ENCODE peak calls at places on chromosomes 4 and X, in five cellular contexts. D is K562, H is HepG2, N is GM12878, C is H1. K is an unnamed sample.

GRCh38 chr4:122806981-122807679 is 19.5 kb upstream of the FGF2 start:
- DNase-seq in D (peak), H (no peak), N (no peak), C (no peak), K (no peak)

GRCh38 chr4:23720556-23720955 is 169.3 kb downstream of the PPARGC1A start:
- DNase-seq in D (no peak), H (no peak), N (no peak), C (no peak), K (no peak)

GRCh38 chrX:107710617-107711391 is 64.8 kb downstream of the TSC22D3 start:
- DNase-seq in D (peak), H (peak), N (peak), C (no peak), K (peak)

GRCh38 chr4:116400480-116400879 is 684.9 kb downstream of the TRAM1L1 start:
- DNase-seq in D (peak), H (no peak), N (no peak), C (no peak), K (no peak)

GRCh38 chr4:1171306-1172227 is 816 bp downstream of the SPON2 start:
- DNase-seq in D (no peak), H (no peak), N (no peak), C (peak), K (no peak)

GRCh38 chrX:153816821-153817220 is 13.5 kb downstream of the PDZD4 start:
- DNase-seq in D (peak), H (no peak), N (no peak), C (no peak), K (no peak)

GRCh38 chrX:72247206-72247944 is 8.5 kb upstream of the ERCC6L start:
- DNase-seq in D (peak), H (peak), N (no peak), C (no peak), K (no peak)

GRCh38 chrX:112877771-112878173 is 37.1 kb upstream of the AMOT start:
- DNase-seq in D (no peak), H (no peak), N (no peak), C (no peak), K (no peak)

GRCh38 chr4:157023941-157024340 is 52.0 kb upstream of the GLRB start:
- DNase-seq in D (no peak), H (no peak), N (no peak), C (no peak), K (no peak)

GRCh38 chr4:170700064-170700463 is 610.3 kb upstream of the AADAT start:
- DNase-seq in D (no peak), H (no peak), N (no peak), C (no peak), K (no peak)

GRCh38 chr4:148041606-148042324 is 309.9 kb downstream of the ARHGAP10 start:
- DNase-seq in D (no peak), H (no peak), N (no peak), C (no peak), K (no peak)

GRCh38 chrX:149504226-149504914 is 736 bp downstream of the IDS start:
- DNase-seq in D (peak), H (no peak), N (no peak), C (peak), K (peak)

GRCh38 chr4:152360045-152360410 is 175.9 kb downstream of the FBXW7 start:
- DNase-seq in D (no peak), H (no peak), N (no peak), C (no peak), K (no peak)

GRCh38 chr4:40845136-40845910 is 95.6 kb downstream of the NSUN7 start:
- DNase-seq in D (no peak), H (no peak), N (no peak), C (no peak), K (no peak)

GRCh38 chr4:113292371-113293042 is 243.1 kb downstream of the ANK2 start:
- DNase-seq in D (no peak), H (no peak), N (no peak), C (peak), K (no peak)

GRCh38 chr4:7068883-7069282 is 1.0 kb upstream of the GRPEL1 start:
- DNase-seq in D (peak), H (no peak), N (no peak), C (peak), K (no peak)

GRCh38 chrX:17590892-17591740 is 146.2 kb upstream of the SCML1 start:
- DNase-seq in D (peak), H (peak), N (no peak), C (peak), K (peak)

GRCh38 chrX:30635630-30636029 is 17.6 kb upstream of the GK start:
- DNase-seq in D (peak), H (no peak), N (no peak), C (no peak), K (no peak)

GRCh38 chr4:3821580-3822229 is 55.5 kb downstream of the ADRA2C start:
- DNase-seq in D (no peak), H (no peak), N (no peak), C (no peak), K (no peak)

GRCh38 chr4:47218631-47219030 is 187.3 kb downstream of the GABRB1 start:
- DNase-seq in D (no peak), H (no peak), N (no peak), C (no peak), K (no peak)

GRCh38 chr4:87032884-87033533 is 98.2 kb downstream of the AFF1 start:
- DNase-seq in D (no peak), H (peak), N (no peak), C (no peak), K (no peak)

GRCh38 chrX:104183685-104184084 is 17.4 kb downstream of the FAM199X start:
- DNase-seq in D (no peak), H (no peak), N (no peak), C (no peak), K (no peak)

GRCh38 chr4:29972121-29972520 is 748.0 kb upstream of the PCDH7 start:
- DNase-seq in D (no peak), H (no peak), N (no peak), C (no peak), K (no peak)

GRCh38 chrX:41381685-41382084 is 47.7 kb downstream of the DDX3X start:
- DNase-seq in D (peak), H (peak), N (no peak), C (no peak), K (peak)

GRCh38 chr4:163595590-163595989 is 101.1 kb downstream of the TMA16 start:
- DNase-seq in D (no peak), H (no peak), N (no peak), C (no peak), K (no peak)

GRCh38 chrX:23389196-23389792 is 54.6 kb downstream of the PTCHD1 start:
- DNase-seq in D (no peak), H (no peak), N (no peak), C (no peak), K (no peak)

GRCh38 chrX:74450803-74451449 is 29.6 kb downstream of the SLC16A2 start:
- DNase-seq in D (no peak), H (no peak), N (no peak), C (no peak), K (peak)

GRCh38 chr4:152166567-152166966 is 369.3 kb downstream of the FBXW7 start:
- DNase-seq in D (peak), H (no peak), N (no peak), C (peak), K (no peak)

GRCh38 chr4:21697583-21697982 is 251.0 kb downstream of the KCNIP4 start:
- DNase-seq in D (no peak), H (no peak), N (no peak), C (peak), K (no peak)

GRCh38 chrX:111041018-111041462 is 55.0 kb upstream of the PAK3 start:
- DNase-seq in D (no peak), H (peak), N (no peak), C (no peak), K (peak)

GRCh38 chrX:151754641-151755215 is 20.2 kb downstream of the CNGA2 start:
- DNase-seq in D (no peak), H (no peak), N (no peak), C (no peak), K (no peak)

GRCh38 chrX:151752847-151753246 is 18.3 kb downstream of the CNGA2 start:
- DNase-seq in D (no peak), H (no peak), N (no peak), C (no peak), K (no peak)

GRCh38 chrX:151753313-151754041 is 18.9 kb downstream of the CNGA2 start:
- DNase-seq in D (peak), H (peak), N (no peak), C (peak), K (peak)

GRCh38 chrX:151750511-151750910 is 16.0 kb downstream of the CNGA2 start:
- DNase-seq in D (no peak), H (no peak), N (no peak), C (no peak), K (no peak)

DNA sequence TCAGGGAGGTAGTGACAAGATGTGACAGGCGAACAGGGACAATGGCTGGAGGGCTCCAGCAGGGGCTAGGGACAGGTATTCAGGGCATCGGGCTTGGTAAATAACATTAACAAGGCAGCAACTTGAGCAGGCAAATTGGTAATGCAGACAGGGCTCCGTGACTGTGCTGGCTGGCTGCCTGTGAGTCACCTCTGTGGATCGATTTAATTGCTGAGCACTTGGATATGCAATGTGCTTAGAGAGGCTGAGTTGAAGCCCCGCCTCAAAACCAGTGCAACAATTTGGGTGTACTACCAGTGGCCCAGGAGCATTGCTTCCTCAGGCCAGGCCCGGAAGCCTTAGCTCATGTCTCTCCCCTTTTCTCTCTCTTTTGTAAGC is 19.5 kb downstream of the CNGA2 start:
- DNase-seq in D (no peak), H (no peak), N (no peak), C (peak), K (peak)
- TF ChIP-seq CHD2 in D (no peak), H (no peak), N (no peak), C (no peak), K (no peak)

GRCh38 chr4:150664935-150665334 is 83.0 kb downstream of the MAB21L2 start:
- DNase-seq in D (no peak), H (peak), N (no peak), C (no peak), K (no peak)
- TF ChIP-seq HDAC2 in D (no peak), H (no peak), N (no peak), C (no peak), K (no peak)

DNA sequence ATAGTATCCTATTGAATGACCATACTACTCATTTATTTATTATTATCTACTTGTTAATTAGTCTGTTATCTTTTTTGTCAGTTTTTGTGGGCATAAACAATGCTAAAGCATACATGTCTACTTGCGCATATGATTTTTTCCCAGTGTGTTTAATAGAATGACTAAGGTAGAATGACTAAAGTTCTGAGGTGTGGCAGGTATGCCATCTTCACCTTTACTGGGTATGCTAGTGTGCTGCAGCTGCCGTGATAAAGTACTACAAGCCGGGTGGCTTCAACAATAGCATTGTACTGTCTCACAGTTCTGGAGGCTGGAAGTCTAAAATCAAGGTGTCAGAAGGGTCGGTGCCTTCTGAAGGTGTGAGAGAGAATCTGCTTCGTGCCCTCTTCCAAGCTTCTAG is 19.2 kb downstream of the CD38 start:
- DNase-seq in D (no peak), H (no peak), N (no peak), C (no peak), K (no peak)
- TF ChIP-seq CHD2 in D (no peak), H (no peak), N (no peak), C (no peak), K (no peak)

DNA sequence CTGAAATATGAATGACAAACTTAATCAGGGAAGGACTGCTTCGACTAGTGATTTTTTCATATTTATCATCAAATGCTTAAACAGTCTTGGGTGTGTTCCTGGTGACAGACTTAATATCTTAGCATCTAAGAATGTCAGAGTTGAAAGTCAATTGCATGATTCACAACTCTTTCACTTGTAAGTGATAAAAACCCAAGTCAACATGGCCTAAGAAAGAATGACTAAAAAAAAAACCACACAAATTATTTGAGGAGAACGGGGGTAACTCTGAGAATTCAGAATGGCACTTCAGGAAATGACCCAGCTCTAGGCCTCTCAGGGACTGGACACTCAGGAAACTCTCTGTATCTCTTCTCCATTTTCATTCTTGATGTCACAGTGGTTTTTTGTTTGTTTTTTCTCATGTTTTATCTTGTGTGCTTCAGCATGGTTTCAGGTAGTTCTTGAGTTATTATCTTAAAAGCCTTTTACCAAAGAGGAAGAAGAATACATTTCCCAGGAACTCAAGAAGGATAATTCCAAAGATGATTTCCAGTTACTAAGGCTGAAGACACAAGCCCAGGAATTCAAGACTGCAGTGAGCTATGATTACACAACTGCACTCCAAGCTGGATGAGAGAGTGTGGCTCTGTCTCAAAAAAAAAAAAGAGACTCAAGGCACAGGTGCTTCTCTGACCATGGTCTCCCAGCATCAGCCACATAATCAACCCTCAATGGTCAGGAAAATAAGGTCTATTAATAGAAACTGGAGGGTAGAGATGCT is 1697.8 kb upstream of the IGFBP7 start:
- DNase-seq in D (no peak), H (no peak), N (no peak), C (no peak), K (peak)
- TF ChIP-seq HDAC2 in D (no peak), H (no peak), N (no peak), C (no peak), K (no peak)

DNA sequence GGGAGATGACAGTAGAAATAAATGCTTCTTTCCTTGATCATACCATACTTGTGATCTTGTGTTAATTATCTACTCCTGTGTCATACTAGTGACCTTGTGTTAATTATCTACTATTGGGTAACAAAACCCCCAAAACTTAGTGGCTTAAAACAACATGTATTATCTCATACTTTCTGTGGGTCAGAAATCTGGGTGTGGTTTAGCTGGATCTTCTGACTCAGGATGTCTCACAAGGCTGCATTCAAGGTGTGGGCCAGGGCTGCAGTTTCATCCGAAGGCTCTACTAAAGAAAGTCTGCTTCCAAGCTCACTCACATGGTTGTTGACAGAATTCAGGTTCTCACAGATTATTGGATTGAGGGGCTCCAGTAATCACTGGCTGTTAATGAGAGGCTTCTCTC is 70.3 kb upstream of the NDP start:
- DNase-seq in D (no peak), H (no peak), N (no peak), C (no peak), K (no peak)
- TF ChIP-seq CHD2 in D (no peak), H (no peak), N (no peak), C (no peak), K (no peak)